ENCODE peak calls at places on chromosomes 7 and 10, in five cellular contexts. G is activated B cell treated with CpG ODN at 0.5 μM for 24 hours, I is tibial nerve, W is fibroblast of pulmonary artery, K is H9. V is an unnamed sample.

GRCh38 chr10:75035975-75036708 is 75.3 kb upstream of the SAMD8 start:
- DNase-seq in G (no peak), I (no peak), W (peak; percentile 52), K (no peak), V (peak; percentile 67)

GRCh38 chr10:71243756-71244637 is 31.6 kb downstream of the UNC5B start:
- DNase-seq in G (no peak), I (peak; percentile 32), W (peak; percentile 53), K (no peak), V (no peak)

GRCh38 chr7:80379034-80379433 is 132.8 kb downstream of the GNAT3 start:
- DNase-seq in G (no peak), I (no peak), W (peak; percentile 69), K (no peak), V (no peak)

GRCh38 chr7:108101759-108102158 is 28.4 kb downstream of the LAMB4 start:
- DNase-seq in G (no peak), I (no peak), W (no peak), K (no peak), V (no peak)

GRCh38 chr10:19825690-19826089 is 9.5 kb downstream of the PLXDC2 start:
- DNase-seq in G (no peak), I (no peak), W (no peak), K (no peak), V (no peak)

GRCh38 chr7:99244942-99245341 is 27.7 kb upstream of the MYH16 start:
- DNase-seq in G (no peak), I (no peak), W (no peak), K (no peak), V (no peak)

GRCh38 chr7:137986252-137987010 is 15.5 kb downstream of the CREB3L2 start:
- DNase-seq in G (no peak), I (peak; percentile 66), W (peak; percentile 92), K (peak; percentile 36), V (no peak)

GRCh38 chr10:122590158-122590557 is 29.6 kb downstream of the DMBT1 start:
- DNase-seq in G (no peak), I (no peak), W (no peak), K (no peak), V (no peak)

GRCh38 chr10:74855027-74855426 is 28.6 kb downstream of the KAT6B start:
- DNase-seq in G (no peak), I (no peak), W (no peak), K (no peak), V (no peak)

GRCh38 chr7:154598405-154598804 is 404.5 kb downstream of the PAXIP1 start:
- DNase-seq in G (no peak), I (no peak), W (no peak), K (no peak), V (peak; percentile 23)
- TF ChIP-seq CTCF in G (no peak), I (no peak), W (no peak), K (no peak), V (no peak)

GRCh38 chr7:88357794-88358533 is 51.3 kb upstream of the STEAP4 start:
- DNase-seq in G (no peak), I (no peak), W (peak; percentile 16), K (no peak), V (no peak)

GRCh38 chr7:88354999-88355398 is 48.3 kb upstream of the STEAP4 start:
- DNase-seq in G (no peak), I (no peak), W (no peak), K (no peak), V (no peak)

GRCh38 chr7:88358881-88359280 is 52.2 kb upstream of the STEAP4 start:
- DNase-seq in G (no peak), I (no peak), W (no peak), K (no peak), V (no peak)

GRCh38 chr7:88358534-88358838 is 51.8 kb upstream of the STEAP4 start:
- DNase-seq in G (no peak), I (no peak), W (no peak), K (no peak), V (no peak)

GRCh38 chr7:88357295-88357694 is 50.6 kb upstream of the STEAP4 start:
- DNase-seq in G (no peak), I (no peak), W (peak; percentile 30), K (no peak), V (no peak)
- TF ChIP-seq CTCF in G (no peak), I (no peak), W (peak; percentile 31), K (peak; percentile 42), V (peak; percentile 26)

GRCh38 chr10:101217450-101218281 is 11.6 kb downstream of the LBX1 start:
- DNase-seq in G (no peak), I (no peak), W (peak; percentile 45), K (peak; percentile 88), V (no peak)
- TF ChIP-seq CTCF in G (no peak), I (no peak), W (peak; percentile 37), K (peak; percentile 67), V (peak; percentile 50)

GRCh38 chr10:115572740-115573455 is 479.7 kb downstream of the ATRNL1 start:
- DNase-seq in G (no peak), I (no peak), W (no peak), K (peak; percentile 68), V (no peak)
- TF ChIP-seq CTCF in G (no peak), I (no peak), W (no peak), K (peak; percentile 71), V (peak; percentile 23)

DNA sequence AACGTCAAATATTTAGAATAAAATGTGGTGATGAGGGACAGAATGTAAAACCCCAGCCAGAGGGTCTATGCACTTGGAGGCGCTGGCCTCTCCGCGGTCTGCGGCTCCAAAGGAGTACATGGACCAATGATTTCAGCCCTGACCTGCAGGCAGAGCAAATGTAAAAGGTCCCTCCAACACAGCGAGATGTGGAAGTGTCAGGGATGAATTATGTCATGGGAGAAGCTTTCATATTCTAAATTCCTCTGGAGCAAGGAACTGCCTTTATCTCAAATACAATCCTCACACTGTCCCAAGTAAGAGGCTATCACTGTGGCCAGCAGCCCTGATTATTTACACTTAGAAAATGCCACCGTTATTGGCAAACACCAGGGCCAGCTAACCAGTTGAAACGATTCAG is 139.4 kb downstream of the GFRA1 start:
- DNase-seq in G (no peak), I (no peak), W (no peak), K (no peak), V (peak; percentile 13)
- TF ChIP-seq CTCF in G (no peak), I (no peak), W (no peak), K (no peak), V (no peak)

GRCh38 chr10:83961620-83962019 is 177.7 kb upstream of the GHITM start:
- DNase-seq in G (no peak), I (no peak), W (no peak), K (no peak), V (no peak)
- TF ChIP-seq CTCF in G (no peak), I (no peak), W (no peak), K (peak; percentile 66), V (peak; percentile 28)

GRCh38 chr10:124736491-124737136 is 7.6 kb downstream of the FAM53B start:
- DNase-seq in G (no peak), I (peak; percentile 64), W (peak; percentile 90), K (peak; percentile 29), V (peak; percentile 85)
- TF ChIP-seq CTCF in G (no peak), I (no peak), W (no peak), K (no peak), V (no peak)

GRCh38 chr7:154493594-154493993 is 441.4 kb downstream of the DPP6 start:
- DNase-seq in G (no peak), I (no peak), W (no peak), K (no peak), V (no peak)
- TF ChIP-seq CTCF in G (no peak), I (no peak), W (no peak), K (no peak), V (no peak)

V was measured in osteocyte.